ENCODE peak calls at places on chromosomes 4 and X, in seven cellular contexts. T, N, C, F, M, X and Z are unnamed samples.

GRCh38 chrX:116317409-116317808 is 119.0 kb upstream of the SLC6A14 start:
- DNase-seq in N (no peak), F (no peak), C (no peak), T (no peak), M (no peak), X (no peak), Z (no peak)

GRCh38 chr4:179867300-179867878 is 2375.8 kb upstream of the TENM3 start:
- DNase-seq in F (peak), X (peak), N (peak), C (peak), M (peak), T (peak), Z (peak)

GRCh38 chrX:34559325-34559724 is 97.8 kb downstream of the TMEM47 start:
- DNase-seq in F (no peak), C (no peak), T (no peak), X (no peak), N (no peak), M (peak), Z (no peak)

GRCh38 chr4:112519689-112520597 is 4.0 kb upstream of the NEUROG2 start:
- DNase-seq in F (peak), T (peak), M (peak), C (no peak), N (no peak), X (no peak), Z (no peak)

GRCh38 chr4:179595671-179596410 is 2153.6 kb upstream of the AGA start:
- DNase-seq in X (no peak), M (no peak), C (no peak), N (no peak), T (no peak), F (peak), Z (no peak)

GRCh38 chr4:98514930-98515809 is 143.2 kb downstream of the TSPAN5 start:
- DNase-seq in X (no peak), N (no peak), T (peak), M (no peak), C (no peak), F (peak), Z (no peak)

GRCh38 chrX:102745513-102746133 is 25.1 kb downstream of the GPRASP3 start:
- DNase-seq in T (peak), X (no peak), M (peak), C (no peak), N (no peak), F (no peak), Z (no peak)

GRCh38 chrX:10021461-10022272 is 54.5 kb downstream of the CLDN34 start:
- DNase-seq in M (no peak), T (no peak), C (no peak), F (no peak), X (no peak), N (no peak), Z (no peak)

GRCh38 chrX:17692709-17693346 is 44.5 kb upstream of the SCML1 start:
- DNase-seq in M (no peak), X (no peak), F (peak), N (no peak), C (no peak), T (no peak), Z (no peak)

GRCh38 chrX:26783512-26784225 is 567.7 kb downstream of the MAGEB5 start:
- DNase-seq in N (peak), F (peak), M (peak), C (no peak), X (no peak), T (peak), Z (no peak)

GRCh38 chr4:81468685-81469084 is 3.0 kb downstream of the RASGEF1B start:
- DNase-seq in T (no peak), M (no peak), X (no peak), N (no peak), F (no peak), C (no peak), Z (no peak)

GRCh38 chrX:70592091-70592490 is 147.5 kb downstream of the DLG3 start:
- DNase-seq in M (no peak), N (no peak), X (no peak), T (no peak), F (no peak), C (no peak), Z (no peak)

GRCh38 chr4:142961866-142962265 is 115.8 kb upstream of the INPP4B start:
- DNase-seq in F (no peak), T (no peak), C (no peak), X (no peak), M (no peak), N (no peak), Z (no peak)

GRCh38 chrX:43847352-43847751 is 34.9 kb downstream of the MAOB start:
- DNase-seq in N (no peak), F (no peak), C (no peak), M (no peak), X (no peak), T (no peak), Z (no peak)

GRCh38 chr4:40480291-40480690 is 145.2 kb downstream of the CHRNA9 start:
- DNase-seq in T (no peak), X (no peak), F (no peak), N (no peak), M (no peak), C (no peak), Z (no peak)

GRCh38 chrX:106606583-106606982 is 5.2 kb upstream of the RADX start:
- DNase-seq in N (no peak), C (no peak), T (no peak), X (no peak), M (no peak), F (no peak), Z (no peak)

GRCh38 chr4:102217775-102218174 is 127.5 kb downstream of the SLC39A8 start:
- DNase-seq in C (no peak), N (no peak), F (no peak), T (no peak), M (no peak), X (no peak), Z (no peak)

GRCh38 chr4:102213031-102213430 is 132.3 kb downstream of the SLC39A8 start:
- DNase-seq in F (no peak), N (no peak), M (no peak), X (no peak), T (no peak), C (no peak), Z (no peak)

GRCh38 chr4:102222838-102223237 is 122.4 kb downstream of the SLC39A8 start:
- DNase-seq in N (no peak), T (no peak), X (no peak), M (no peak), F (no peak), C (no peak), Z (no peak)

GRCh38 chr4:102219143-102219542 is 126.1 kb downstream of the SLC39A8 start:
- DNase-seq in T (no peak), N (no peak), F (no peak), C (no peak), M (no peak), X (no peak), Z (no peak)

DNA sequence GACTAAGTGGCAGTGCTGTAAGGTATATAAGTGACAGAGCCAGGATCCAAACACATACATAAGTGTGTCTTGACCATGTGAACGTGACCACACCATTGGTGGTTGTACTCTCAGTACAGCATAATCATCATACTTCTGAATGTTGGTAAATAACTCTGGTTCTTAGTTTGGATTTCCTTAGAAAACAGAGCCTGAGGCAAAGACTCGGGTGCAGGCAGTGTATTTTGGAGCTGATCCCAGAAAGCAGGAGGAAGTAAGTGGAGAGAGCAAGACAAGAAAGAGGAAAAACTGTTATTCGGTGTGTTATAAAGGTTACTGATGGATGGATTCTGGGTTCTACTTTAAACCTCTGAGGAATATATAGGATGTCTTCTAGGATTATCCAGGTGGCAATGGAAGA is 127.9 kb downstream of the SLC39A8 start:
- DNase-seq in M (no peak), F (no peak), C (no peak), T (no peak), X (no peak), N (no peak), Z (no peak)
- TF ChIP-seq TAF1 in M (no peak), F (no peak), C (no peak), T (no peak), X (no peak), N (no peak), Z (no peak)

DNA sequence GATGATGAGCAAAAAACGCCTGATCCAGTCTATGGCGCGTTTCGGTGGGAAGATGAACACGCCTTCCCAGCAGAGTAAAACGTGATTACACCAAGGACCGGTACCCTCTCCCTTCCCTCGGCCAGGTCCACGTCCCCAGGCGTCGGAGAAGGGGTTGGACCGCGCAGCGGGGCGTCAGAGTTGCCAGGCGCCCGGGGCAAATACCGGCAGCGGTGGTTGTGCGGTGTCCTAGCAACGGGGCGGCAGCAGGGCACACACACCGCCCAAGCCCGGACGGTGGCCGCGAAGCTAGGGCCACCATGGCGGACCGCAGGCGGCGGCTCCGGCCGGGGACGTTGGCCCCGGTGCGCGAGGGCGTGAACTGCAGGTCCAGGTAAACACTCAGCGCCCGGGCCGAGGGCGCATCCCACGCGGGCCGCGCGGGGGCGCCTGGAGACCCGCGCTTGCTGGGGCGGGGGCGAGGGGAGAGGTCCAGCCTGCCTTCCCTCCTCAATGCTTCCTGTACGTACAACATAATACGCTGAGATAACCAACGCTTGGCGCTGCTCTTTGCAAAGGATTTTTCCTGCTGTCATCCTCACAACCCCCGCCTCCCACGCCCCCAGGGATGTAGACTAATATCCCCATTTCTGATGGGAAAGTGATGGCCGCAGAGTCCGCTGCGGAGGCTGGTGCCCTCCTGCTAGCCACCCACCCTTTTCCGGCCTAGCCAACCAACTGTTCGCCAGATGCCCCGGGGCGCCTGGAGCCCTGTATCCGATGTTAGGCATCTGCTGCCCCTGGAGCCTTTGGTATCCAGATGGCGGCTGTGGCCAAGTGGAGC is at the start of gene FAM47E:
- DNase-seq in T (peak), M (peak), N (peak), C (no peak), F (peak), X (peak), Z (peak)
- TF ChIP-seq TAF1 in T (peak), M (peak), N (no peak), C (no peak), F (no peak), X (no peak), Z (no peak)

DNA sequence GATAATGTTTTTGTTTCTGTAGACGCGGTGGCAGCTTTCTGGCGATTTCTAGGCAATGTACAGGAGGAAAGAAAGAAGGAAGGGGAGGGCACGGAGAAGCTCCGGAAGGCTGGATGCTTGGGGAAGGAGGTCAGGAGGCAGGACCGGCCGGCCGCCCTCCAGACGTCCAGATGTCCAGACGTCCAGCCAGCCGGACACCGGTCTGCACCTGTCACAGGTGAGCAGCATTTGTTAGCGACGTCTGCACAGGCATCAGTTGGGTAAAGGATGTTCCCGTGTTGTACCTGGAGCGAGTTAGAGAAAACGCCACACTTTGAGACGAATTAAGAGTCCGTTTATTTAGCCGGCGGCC is 90.0 kb upstream of the PPP2R3B start:
- DNase-seq in M (no peak), N (no peak), T (no peak), C (no peak), X (no peak), F (no peak), Z (no peak)
- TF ChIP-seq TAF1 in M (no peak), N (no peak), T (no peak), C (no peak), X (no peak), F (no peak), Z (no peak)

DNA sequence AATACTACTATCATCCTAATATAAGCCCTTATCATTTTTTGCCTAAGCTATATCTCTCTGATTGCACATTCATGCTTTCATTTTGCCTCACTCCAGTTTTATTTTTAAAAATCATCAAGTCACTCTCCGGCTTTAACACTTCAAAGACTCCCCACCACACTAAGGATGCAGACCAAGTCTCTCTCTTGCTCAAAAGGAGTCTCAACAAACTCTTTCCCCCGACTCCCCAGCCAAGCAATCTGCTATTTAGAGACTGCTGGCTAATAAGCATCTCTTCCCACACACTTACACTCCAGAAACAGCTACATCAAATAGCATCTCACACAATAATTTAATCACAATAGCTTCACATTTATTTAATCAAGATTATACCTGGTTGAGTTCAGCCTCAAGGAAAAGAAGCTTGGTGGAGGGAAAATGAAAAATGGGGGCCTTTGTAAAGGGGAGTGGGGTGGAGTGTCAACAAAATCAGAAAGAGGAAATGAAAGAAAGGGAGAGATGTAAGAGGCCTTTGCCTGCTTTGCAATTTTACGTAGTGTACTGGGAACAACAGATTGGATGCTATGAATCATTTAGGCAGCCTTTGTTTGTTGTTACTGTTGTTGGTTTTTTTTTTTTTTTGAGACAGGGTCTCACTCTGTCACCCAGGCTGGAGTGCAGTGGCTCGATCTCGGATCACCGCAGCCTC is 104.1 kb upstream of the MCF2 start:
- DNase-seq in T (no peak), X (no peak), F (no peak), M (no peak), N (no peak), C (no peak), Z (no peak)
- TF ChIP-seq TAF1 in T (no peak), X (no peak), F (no peak), M (no peak), N (no peak), C (no peak), Z (no peak)

GRCh38 chr4:71231753-71232420 is 106.9 kb upstream of the SLC4A4 start:
- DNase-seq in T (no peak), M (no peak), N (no peak), F (no peak), X (no peak), C (no peak), Z (no peak)

GRCh38 chr4:71230613-71231012 is 108.2 kb upstream of the SLC4A4 start:
- DNase-seq in F (no peak), T (no peak), X (no peak), M (no peak), C (no peak), N (no peak), Z (no peak)

GRCh38 chr4:71230258-71230594 is 108.6 kb upstream of the SLC4A4 start:
- DNase-seq in F (no peak), X (no peak), C (no peak), N (no peak), M (no peak), T (no peak), Z (no peak)

GRCh38 chr4:71229477-71230257 is 109.2 kb upstream of the SLC4A4 start:
- DNase-seq in X (no peak), T (peak), M (no peak), N (peak), F (peak), C (no peak), Z (no peak)

DNA sequence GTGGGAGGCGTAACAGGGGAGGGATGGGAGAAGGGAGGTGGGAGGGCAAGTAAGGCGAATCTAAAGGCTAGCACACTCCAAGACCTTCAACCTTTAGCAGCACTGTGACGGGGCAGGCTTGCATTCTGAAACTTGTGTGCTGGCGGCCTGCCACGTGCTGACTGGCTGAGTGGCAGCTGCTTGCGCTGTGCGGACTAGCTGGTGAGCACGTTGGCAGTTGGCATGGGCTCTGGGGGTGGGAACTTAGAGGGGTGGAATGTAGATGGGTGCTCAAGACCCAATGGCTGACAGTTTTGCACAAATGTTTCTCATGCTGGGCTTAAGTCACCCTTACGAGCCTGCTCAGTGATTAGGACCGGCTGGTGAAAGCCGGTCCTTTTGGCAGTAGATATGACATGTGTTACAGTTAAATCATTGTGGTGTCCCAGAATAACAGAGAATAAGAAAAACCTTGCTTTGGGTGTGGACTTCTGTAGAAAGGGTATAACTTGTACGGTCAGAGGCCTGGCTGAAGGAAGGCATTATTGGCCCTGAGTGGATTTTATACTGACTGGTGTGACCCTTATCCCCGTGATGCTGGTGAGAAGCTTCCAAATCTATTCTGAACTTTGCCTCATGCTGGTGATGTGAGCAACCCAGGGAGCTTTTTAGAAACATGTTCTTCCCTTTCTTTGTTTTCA is 107.6 kb upstream of the SLC4A4 start:
- DNase-seq in N (no peak), M (no peak), C (no peak), F (no peak), T (no peak), X (no peak), Z (no peak)
- TF ChIP-seq TAF1 in N (no peak), M (no peak), C (no peak), F (no peak), T (no peak), X (no peak), Z (no peak)

GRCh38 chrX:6226053-6226645 is 2.5 kb downstream of the NLGN4X start:
- DNase-seq in M (peak), C (no peak), N (no peak), T (peak), X (no peak), F (no peak), Z (no peak)

GRCh38 chrX:6227445-6227820 is 1.2 kb downstream of the NLGN4X start:
- DNase-seq in C (no peak), N (no peak), T (peak), M (no peak), F (no peak), X (no peak), Z (no peak)

GRCh38 chrX:6228720-6229119 is at the start of gene NLGN4X:
- DNase-seq in T (peak), X (no peak), C (no peak), M (no peak), N (no peak), F (no peak), Z (no peak)

GRCh38 chrX:6225307-6226052 is 3.2 kb downstream of the NLGN4X start:
- DNase-seq in C (no peak), N (no peak), X (no peak), T (peak), M (no peak), F (no peak), Z (no peak)

DNA sequence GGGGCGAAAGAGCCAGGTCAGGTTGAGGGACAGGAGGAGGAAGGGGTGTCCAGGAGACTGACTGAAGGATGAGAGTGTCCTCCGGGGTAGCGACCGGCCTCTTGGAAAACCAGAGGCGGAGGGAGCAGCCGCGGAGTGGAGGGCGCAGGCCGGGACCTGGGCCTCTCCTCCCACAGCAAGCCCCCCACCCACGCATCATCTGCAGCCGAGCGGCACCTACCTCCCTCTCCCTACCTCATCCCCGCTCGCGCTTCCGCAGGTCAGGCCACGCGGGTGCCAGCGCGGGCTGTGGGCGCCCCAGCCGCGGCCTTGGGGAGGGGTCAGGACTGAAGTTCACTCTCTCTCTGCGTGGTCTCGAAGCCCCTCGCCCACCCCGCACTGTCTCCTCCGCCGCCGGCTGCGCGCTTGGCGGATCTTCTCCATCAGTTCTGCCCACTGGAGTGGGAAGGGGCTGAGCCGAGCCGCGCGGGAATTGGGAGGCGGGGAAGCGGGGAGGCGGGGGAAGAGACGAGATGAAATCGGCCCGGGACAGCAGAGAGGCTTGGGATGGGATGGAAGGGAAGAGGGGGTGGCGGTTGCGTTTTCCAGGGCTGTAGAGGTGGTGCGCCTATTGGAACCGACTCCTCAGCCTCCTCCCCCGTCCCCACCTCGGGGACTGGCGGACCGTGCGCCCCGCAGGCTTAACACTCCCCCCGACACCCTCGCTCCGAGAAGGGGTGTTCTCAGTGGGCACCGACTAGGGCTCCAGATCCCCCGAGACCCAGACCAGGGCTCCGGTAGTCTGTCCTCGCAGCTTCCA is 1.8 kb downstream of the NLGN4X start:
- DNase-seq in T (peak), X (no peak), C (no peak), F (no peak), M (peak), N (no peak), Z (no peak)
- TF ChIP-seq TAF1 in T (no peak), X (no peak), C (no peak), F (no peak), M (no peak), N (no peak), Z (no peak)

GRCh38 chr4:153205757-153206156 is 1.5 kb downstream of the TRIM2 start:
- DNase-seq in M (no peak), F (peak), X (no peak), T (no peak), N (no peak), C (no peak), Z (no peak)
- TF ChIP-seq TAF1 in M (no peak), F (no peak), X (no peak), T (no peak), N (no peak), C (no peak), Z (no peak)